ENCODE peak calls at places on chromosomes 1 and 21, in four cellular contexts. P is cardiac muscle cell, K is adrenal gland, S is colonic mucosa. R is an unnamed sample. For H3K4me1, the result is how much of the 10 kb centered on the place peaks cover.

GRCh38 chr1:11413907-11414495 is 65.0 kb upstream of the DISP3 start:
- DNase-seq in S (no peak), P (no peak), K (no peak), R (no peak)

GRCh38 chr21:46428987-46429710 is 29.5 kb upstream of the DIP2A start:
- DNase-seq in S (no peak), P (no peak), K (no peak), R (peak)

GRCh38 chr21:39525129-39525528 is 73.4 kb downstream of the SH3BGR start:
- DNase-seq in S (no peak), K (peak), P (no peak), R (no peak)

GRCh38 chr1:94281361-94282142 is 44.2 kb upstream of the ARHGAP29 start:
- DNase-seq in K (no peak), S (no peak), P (peak), R (no peak)

GRCh38 chr1:32693455-32694174 is 9.0 kb downstream of the SYNC start:
- DNase-seq in S (no peak), P (no peak), K (no peak), R (peak)

GRCh38 chr1:209490013-209490412 is 93.5 kb upstream of the CAMK1G start:
- DNase-seq in S (no peak), K (no peak), P (peak), R (no peak)

GRCh38 chr1:230050973-230051735 is 15.9 kb upstream of the GALNT2 start:
- DNase-seq in K (no peak), S (no peak), P (no peak), R (no peak)

GRCh38 chr1:60345621-60346020 is 272.1 kb upstream of the C1orf87 start:
- DNase-seq in P (peak), S (no peak), K (no peak), R (no peak)

GRCh38 chr1:57270926-57271698 is 152.7 kb downstream of the DAB1 start:
- DNase-seq in P (no peak), K (no peak), S (no peak), R (no peak)

GRCh38 chr21:44999972-45000636 is 60.3 kb downstream of the SLX9 start:
- DNase-seq in S (no peak), K (peak), P (no peak), R (peak)

GRCh38 chr1:93669369-93669768 is 12.3 kb downstream of the BCAR3 start:
- DNase-seq in P (peak), S (no peak), K (no peak), R (no peak)

GRCh38 chr1:22563671-22564612 is 653 bp downstream of the EPHA8 start:
- DNase-seq in P (no peak), K (no peak), S (no peak), R (no peak)

GRCh38 chr1:86150553-86151055 is 6.0 kb downstream of the COL24A1 start:
- DNase-seq in P (peak), K (no peak), S (no peak), R (no peak)

GRCh38 chr1:153220606-153221303 is 3.4 kb downstream of the PRR9 start:
- DNase-seq in K (no peak), S (no peak), P (no peak), R (no peak)

GRCh38 chr1:150981805-150982712 is at the start of gene ANXA9:
- DNase-seq in P (no peak), S (peak), K (no peak), R (no peak)

GRCh38 chr1:19250629-19251304 is 557 bp downstream of the EMC1 start:
- DNase-seq in K (no peak), P (no peak), S (no peak), R (no peak)

GRCh38 chr1:230798187-230798484 is 50.9 kb downstream of the CAPN9 start:
- DNase-seq in K (no peak), P (no peak), S (no peak), R (no peak)

GRCh38 chr1:64745986-64746940 is 1.4 kb downstream of the RAVER2 start:
- DNase-seq in S (peak), P (no peak), K (no peak), R (no peak)

GRCh38 chr1:17215545-17215890 is 10.6 kb downstream of the PADI1 start:
- DNase-seq in K (no peak), S (no peak), P (no peak), R (no peak)

GRCh38 chr1:218171302-218171893 is 113.7 kb upstream of the RRP15 start:
- DNase-seq in K (no peak), P (peak), S (no peak), R (no peak)

GRCh38 chr1:181112071-181112929 is 23.8 kb downstream of the IER5 start:
- DNase-seq in S (peak), P (peak), K (peak), R (peak)

GRCh38 chr1:54325705-54326461 is 80.3 kb downstream of the SSBP3 start:
- DNase-seq in S (no peak), K (no peak), P (no peak), R (no peak)

GRCh38 chr1:85605519-85606413 is 25.2 kb downstream of the CCN1 start:
- DNase-seq in S (no peak), P (no peak), K (no peak), R (no peak)

GRCh38 chr1:31790140-31790539 is 25.7 kb downstream of the SPOCD1 start:
- DNase-seq in S (no peak), K (no peak), P (no peak), R (peak)

GRCh38 chr1:147600119-147601111 is 59.1 kb downstream of the BCL9 start:
- DNase-seq in S (no peak), P (peak), K (no peak), R (no peak)

GRCh38 chr21:32457360-32457840 is 44.9 kb downstream of the EVA1C start:
- DNase-seq in K (peak), P (peak), S (peak), R (peak)

GRCh38 chr1:196450143-196450911 is 157.9 kb downstream of the KCNT2 start:
- DNase-seq in K (no peak), P (peak), S (no peak), R (no peak)

GRCh38 chr1:225341642-225342041 is 86.2 kb downstream of the LBR start:
- DNase-seq in K (no peak), P (no peak), S (no peak), R (no peak)

GRCh38 chr1:220551001-220551400 is 23.1 kb downstream of the MARK1 start:
- DNase-seq in S (no peak), P (no peak), K (no peak), R (no peak)

GRCh38 chr1:87042127-87042811 is 127.8 kb downstream of the HS2ST1 start:
- DNase-seq in P (peak), K (no peak), S (no peak), R (no peak)

GRCh38 chr1:1433804-1434130 is 1.7 kb upstream of the VWA1 start:
- DNase-seq in K (no peak), P (peak), S (peak), R (peak)

GRCh38 chr1:110896090-110896489 is 23.1 kb downstream of the CD53 start:
- DNase-seq in S (no peak), K (no peak), P (no peak), R (no peak)
- H3K4me1 ChIP-seq in S (under half), K (under half), P (under half), R (under half)

GRCh38 chr1:44707112-44707881 is 23.7 kb downstream of the RNU5D-1 start:
- DNase-seq in S (no peak), P (peak), K (peak), R (no peak)

GRCh38 chr1:44713321-44713781 is 17.6 kb downstream of the RNU5D-1 start:
- DNase-seq in S (no peak), P (no peak), K (no peak), R (no peak)

GRCh38 chr1:44705938-44706337 is 25.0 kb downstream of the RNU5D-1 start:
- DNase-seq in P (no peak), S (no peak), K (no peak), R (peak)

GRCh38 chr1:44705470-44705869 is 25.5 kb downstream of the RNU5D-1 start:
- DNase-seq in S (no peak), K (no peak), P (no peak), R (no peak)

DNA sequence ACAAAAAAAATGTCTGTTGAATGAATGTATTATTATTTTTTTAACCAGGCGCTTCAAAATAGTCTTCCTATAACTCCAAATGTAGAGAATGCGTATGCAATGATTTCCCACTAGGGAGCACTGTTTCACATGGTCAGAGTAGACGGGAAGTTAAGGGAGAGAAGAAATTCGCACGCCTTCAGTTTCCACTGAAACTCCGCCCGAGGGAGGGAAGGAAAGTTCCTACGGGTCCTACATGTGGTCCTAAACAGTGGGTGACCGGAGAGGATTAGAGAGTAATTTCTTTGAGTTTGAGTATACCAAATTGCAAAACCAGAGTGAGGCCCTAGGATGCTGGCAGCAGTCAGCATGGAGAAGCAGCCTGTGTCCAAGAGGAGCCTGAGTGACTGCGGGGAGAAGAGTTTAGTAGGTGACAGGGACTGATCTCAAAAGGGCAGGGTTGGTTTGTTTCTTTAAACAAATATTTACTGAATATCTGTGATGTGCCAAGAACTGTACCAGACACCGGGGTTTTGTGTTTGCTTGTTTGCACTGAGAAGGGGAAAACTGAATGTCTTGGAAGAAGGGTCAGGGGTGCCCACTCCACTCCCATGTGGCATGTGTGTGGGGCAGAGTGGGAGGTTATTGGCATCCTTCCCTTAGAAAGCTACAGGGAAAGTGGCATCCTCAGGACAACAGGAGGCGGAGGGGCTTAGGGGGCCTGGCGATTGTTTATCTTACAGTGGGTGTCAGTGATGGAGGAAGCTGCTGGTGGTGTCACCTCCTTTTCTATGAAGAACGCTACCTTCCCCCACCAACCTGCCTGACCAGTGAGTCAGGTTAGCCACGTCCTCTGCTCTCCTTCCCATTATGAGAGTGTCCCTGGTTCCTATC is 22.8 kb downstream of the RNU5D-1 start:
- DNase-seq in K (peak), S (peak), P (peak), R (no peak)
- TF ChIP-seq CTCF in K (peak), S (peak), P (peak), R (peak)

GRCh38 chr21:25980710-25981109 is 189.9 kb downstream of the APP start:
- DNase-seq in K (no peak), S (no peak), P (no peak), R (no peak)
- H3K4me3 ChIP-seq in K (no peak), S (no peak), P (no peak), R (no peak)

DNA sequence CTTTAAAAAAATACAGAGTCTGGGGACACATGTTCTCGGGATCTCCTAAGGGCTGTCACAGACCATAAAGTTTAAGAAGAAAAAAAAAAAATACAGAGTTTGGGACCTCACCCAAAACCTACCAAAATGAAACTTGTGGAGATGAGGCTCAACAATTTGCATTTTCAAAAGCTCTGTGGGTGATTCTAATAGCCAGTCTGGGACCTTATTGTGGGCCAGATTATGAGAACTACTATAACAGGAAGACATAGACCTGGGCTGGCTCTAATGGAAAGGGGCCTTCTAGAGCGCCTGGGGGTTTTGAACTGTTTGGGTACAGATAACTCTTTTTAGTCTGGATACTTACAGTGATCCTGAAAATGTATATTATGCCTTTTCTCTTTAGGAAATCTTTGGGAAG is 69.1 kb downstream of the LAMC1 start:
- DNase-seq in P (no peak), S (no peak), K (no peak), R (no peak)
- H3K4me1 ChIP-seq in P (under half), S (under half), K (under half), R (under half)

DNA sequence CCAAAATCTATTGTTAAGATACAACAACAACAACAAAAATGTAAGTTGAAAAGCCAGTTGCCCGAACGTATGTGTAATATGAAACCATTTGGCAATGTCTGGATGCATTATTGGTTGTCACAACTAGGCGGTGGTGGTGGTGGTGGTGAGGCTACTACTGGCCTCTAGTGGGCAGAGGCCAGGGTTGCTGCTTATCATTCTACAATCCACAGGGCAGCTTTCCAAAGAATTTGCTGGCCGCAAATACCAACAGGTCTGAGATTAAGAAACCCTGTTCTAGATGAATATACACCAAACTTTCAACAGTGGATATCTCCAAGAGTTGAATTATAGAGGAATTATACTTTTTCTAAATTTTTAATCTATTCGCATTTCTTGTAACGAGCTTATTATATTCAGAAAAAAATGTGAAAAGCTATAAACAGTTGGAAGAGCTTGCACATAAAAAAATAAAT is 26.8 kb upstream of the ZNF697 start:
- DNase-seq in P (peak), K (no peak), S (peak), R (no peak)
- TF ChIP-seq CTCF in P (peak), K (no peak), S (no peak), R (peak)

DNA sequence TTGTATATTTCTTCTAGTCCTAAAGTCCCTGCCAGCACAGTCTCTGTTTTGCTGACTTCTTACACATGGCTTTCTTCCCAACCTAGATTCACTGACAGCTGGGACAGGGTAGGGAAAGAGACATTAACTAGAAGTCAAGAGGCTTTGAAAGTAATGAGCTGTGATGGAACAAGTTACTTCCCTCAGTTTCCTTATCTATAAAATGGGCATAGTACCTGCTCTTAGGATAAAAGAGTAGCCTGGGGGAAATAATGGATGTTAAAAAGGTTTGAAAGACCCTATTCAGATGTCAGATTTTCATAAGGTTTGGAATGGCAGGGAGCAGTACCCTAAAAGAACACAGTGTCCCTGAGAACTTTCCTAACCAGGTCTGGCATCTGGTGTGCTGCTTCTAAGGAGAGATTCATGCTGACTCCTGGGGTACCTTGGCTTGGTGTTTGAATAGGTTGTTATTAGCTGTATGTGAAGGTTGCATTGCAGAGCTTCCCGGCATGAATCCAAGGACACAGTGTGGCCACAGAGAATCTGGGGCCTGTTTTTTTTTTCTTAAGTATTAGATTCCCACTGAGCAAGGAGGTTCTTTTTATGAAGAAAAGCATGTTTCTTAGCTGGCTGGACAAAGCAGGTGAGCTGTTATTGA is 47.6 kb downstream of the RASSF5 start:
- DNase-seq in P (no peak), S (no peak), K (no peak), R (no peak)
- H3K4me3 ChIP-seq in P (no peak), S (no peak), K (no peak), R (no peak)

DNA sequence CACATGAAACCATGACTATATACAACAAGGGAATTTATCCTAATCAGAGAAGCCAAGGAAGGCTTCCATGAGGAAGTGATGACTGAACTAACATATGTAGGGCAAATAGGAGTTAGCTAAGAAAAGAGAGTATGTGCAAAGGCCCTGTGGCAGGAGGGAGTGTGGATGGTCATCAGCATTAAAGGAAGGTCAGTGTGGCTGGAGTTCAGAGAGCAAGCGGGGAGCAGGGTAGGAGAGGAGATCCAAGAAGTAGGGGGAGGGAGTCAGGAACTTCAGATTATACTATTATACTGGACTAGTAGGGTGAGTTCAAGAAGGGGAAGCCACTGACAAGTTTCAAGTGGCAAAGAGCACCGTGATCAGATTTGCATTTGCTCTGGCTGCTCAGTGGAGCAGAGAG is 8.4 kb downstream of the MAP7D1 start:
- DNase-seq in S (no peak), P (no peak), K (no peak), R (no peak)
- H3K4me1 ChIP-seq in S (under half), P (under half), K (under half), R (under half)

R was measured in kidney.